ENCODE peak calls at places on chromosomes 11 and 22, in eight cellular contexts. E is CD8-positive, alpha-beta T cell; S is SK-N-SH; M is bronchial epithelial cell; L is H9; T is HCT116; N is heart left ventricle; B is kidney. Z is an unnamed sample.

GRCh38 chr22:47380692-47381091 is 618.2 kb downstream of the TBC1D22A start:
- DNase-seq in E (no peak), S (no peak), M (no peak), L (no peak), T (no peak), N (peak; percentile 16), B (peak; percentile 50), Z (no peak)

GRCh38 chr22:50507421-50507990 is at the start of gene LMF2:
- DNase-seq in E (peak; percentile 91), S (peak; percentile 98), M (peak; percentile 42), L (no peak), T (no peak), N (peak; percentile 95), B (peak; percentile 98), Z (peak; percentile 87)

GRCh38 chr11:113174862-113175261 is 139.5 kb upstream of the TTC12 start:
- DNase-seq in E (no peak), S (no peak), M (no peak), L (no peak), T (no peak), N (no peak), B (no peak), Z (no peak)

GRCh38 chr11:84993386-84993785 is 633.8 kb downstream of the DLG2 start:
- DNase-seq in E (no peak), S (no peak), M (peak; percentile 34), L (peak; percentile 58), T (peak; percentile 1), N (no peak), B (no peak), Z (no peak)

GRCh38 chr22:50675553-50676199 is 3.1 kb downstream of the SHANK3 start:
- DNase-seq in E (no peak), S (no peak), M (no peak), L (no peak), T (no peak), N (peak; percentile 6), B (no peak), Z (no peak)

GRCh38 chr11:45067966-45068365 is 78.5 kb upstream of the PRDM11 start:
- DNase-seq in E (no peak), S (no peak), M (no peak), L (no peak), T (no peak), N (no peak), B (no peak), Z (no peak)

GRCh38 chr11:127223633-127224032 is 223.1 kb upstream of the KIRREL3 start:
- DNase-seq in E (no peak), S (no peak), M (no peak), L (no peak), T (no peak), N (no peak), B (no peak), Z (no peak)

GRCh38 chr11:84905411-84905810 is 721.7 kb downstream of the DLG2 start:
- DNase-seq in E (no peak), S (no peak), M (peak; percentile 58), L (no peak), T (no peak), N (no peak), B (no peak), Z (no peak)

GRCh38 chr11:122176651-122177050 is 60.6 kb upstream of the BLID start:
- DNase-seq in E (no peak), S (no peak), M (peak; percentile 69), L (no peak), T (no peak), N (no peak), B (no peak), Z (no peak)

GRCh38 chr11:110778351-110778750 is 66.1 kb upstream of the ARHGAP20 start:
- DNase-seq in E (no peak), S (no peak), M (no peak), L (no peak), T (no peak), N (no peak), B (no peak), Z (no peak)

GRCh38 chr11:116931206-116931953 is 94.0 kb upstream of the APOA1 start:
- DNase-seq in E (peak; percentile 11), S (no peak), M (peak; percentile 71), L (no peak), T (no peak), N (no peak), B (no peak), Z (no peak)

GRCh38 chr11:45145421-45146071 is 893 bp upstream of the PRDM11 start:
- DNase-seq in E (no peak), S (no peak), M (peak; percentile 29), L (peak; percentile 87), T (no peak), N (peak; percentile 59), B (peak; percentile 82), Z (peak; percentile 14)

GRCh38 chr11:2166091-2166851 is 5.3 kb upstream of the INS start:
- DNase-seq in E (no peak), S (no peak), M (no peak), L (peak; percentile 69), T (no peak), N (no peak), B (no peak), Z (peak; percentile 29)

GRCh38 chr22:35266277-35266676 is 9.0 kb downstream of the HMGXB4 start:
- DNase-seq in E (no peak), S (no peak), M (no peak), L (no peak), T (no peak), N (no peak), B (no peak), Z (no peak)

GRCh38 chr11:9264381-9265210 is 554 bp downstream of the DENND5A start:
- DNase-seq in E (no peak), S (peak; percentile 60), M (peak; percentile 65), L (peak; percentile 39), T (no peak), N (peak; percentile 81), B (peak; percentile 84), Z (peak; percentile 30)

GRCh38 chr11:113623114-113623513 is 83.0 kb downstream of the TMPRSS5 start:
- DNase-seq in E (no peak), S (no peak), M (no peak), L (no peak), T (no peak), N (no peak), B (no peak), Z (no peak)

GRCh38 chr11:126162286-126163030 is 49.0 kb downstream of the RPUSD4 start:
- DNase-seq in E (no peak), S (no peak), M (no peak), L (no peak), T (no peak), N (no peak), B (no peak), Z (no peak)

GRCh38 chr11:102111011-102111786 is 952 bp downstream of the YAP1 start:
- DNase-seq in E (no peak), S (peak; percentile 50), M (peak; percentile 58), L (peak; percentile 91), T (no peak), N (peak; percentile 84), B (peak; percentile 93), Z (no peak)

GRCh38 chr11:34585870-34586654 is 34.8 kb upstream of the EHF start:
- DNase-seq in E (no peak), S (peak; percentile 33), M (peak; percentile 68), L (no peak), T (peak; percentile 56), N (no peak), B (no peak), Z (no peak)

GRCh38 chr22:19065929-19066328 is 56.3 kb downstream of the DGCR2 start:
- DNase-seq in E (no peak), S (no peak), M (no peak), L (no peak), T (no peak), N (no peak), B (no peak), Z (no peak)

DNA sequence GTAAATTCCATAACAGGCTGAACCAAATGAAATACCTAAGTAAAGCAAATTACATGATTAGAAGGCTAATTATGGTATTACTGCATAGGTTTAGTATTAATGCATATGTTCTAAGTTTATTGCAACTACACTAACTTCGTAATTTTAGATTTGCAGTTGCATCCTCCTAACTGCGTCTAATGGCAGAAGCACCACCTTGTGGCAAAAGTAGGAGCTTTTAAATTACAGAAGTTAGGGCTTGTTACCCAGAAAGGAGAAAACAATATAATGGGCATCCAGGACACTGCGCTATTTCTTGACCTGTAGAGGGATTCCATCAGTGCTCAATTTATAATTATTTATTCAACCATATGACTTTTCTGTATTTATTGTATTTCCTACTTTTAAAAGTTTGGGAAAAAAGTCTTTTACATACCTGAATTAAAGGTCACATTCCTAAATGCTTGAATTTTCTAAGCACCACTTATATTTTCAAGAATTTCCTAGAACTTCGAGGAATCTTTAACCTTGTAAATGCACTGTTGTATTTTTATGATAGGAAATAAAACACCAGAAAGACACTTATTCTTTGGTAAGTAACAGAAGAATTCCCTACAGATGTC is 16.3 kb upstream of the GPR83 start:
- DNase-seq in E (no peak), S (peak; percentile 26), M (peak; percentile 34), L (no peak), T (peak; percentile 2), N (no peak), B (no peak), Z (no peak)
- TF ChIP-seq CTCF in E (no peak), S (peak; percentile 73), M (peak; percentile 50), L (peak; percentile 70), T (peak; percentile 52), N (peak; percentile 65), B (peak; percentile 52), Z (no peak)

GRCh38 chr11:64518928-64519327 is 72.1 kb upstream of the SLC22A12 start:
- DNase-seq in E (no peak), S (no peak), M (no peak), L (no peak), T (no peak), N (no peak), B (no peak), Z (no peak)

GRCh38 chr11:64520013-64520412 is 71.0 kb upstream of the SLC22A12 start:
- DNase-seq in E (no peak), S (no peak), M (no peak), L (no peak), T (no peak), N (no peak), B (no peak), Z (no peak)

GRCh38 chr11:64519541-64519940 is 71.5 kb upstream of the SLC22A12 start:
- DNase-seq in E (no peak), S (no peak), M (peak; percentile 10), L (no peak), T (no peak), N (no peak), B (no peak), Z (no peak)

GRCh38 chr11:64514596-64514995 is 76.4 kb upstream of the SLC22A12 start:
- DNase-seq in E (no peak), S (no peak), M (no peak), L (no peak), T (no peak), N (no peak), B (no peak), Z (no peak)

GRCh38 chr11:64516226-64516625 is 74.8 kb upstream of the SLC22A12 start:
- DNase-seq in E (no peak), S (no peak), M (no peak), L (peak; percentile 52), T (no peak), N (no peak), B (no peak), Z (no peak)
- TF ChIP-seq CTCF in E (no peak), S (peak; percentile 19), M (no peak), L (peak; percentile 67), T (peak; percentile 41), N (no peak), B (no peak), Z (peak; percentile 25)

GRCh38 chr22:23856721-23857605 is 712 bp upstream of the SLC2A11 start:
- DNase-seq in E (no peak), S (peak; percentile 63), M (peak; percentile 17), L (peak; percentile 71), T (no peak), N (no peak), B (peak; percentile 78), Z (no peak)
- TF ChIP-seq CTCF in E (no peak), S (peak; percentile 22), M (no peak), L (peak; percentile 38), T (no peak), N (no peak), B (no peak), Z (no peak)

GRCh38 chr11:131889760-131890620 is 519.6 kb downstream of the NTM start:
- DNase-seq in E (no peak), S (no peak), M (no peak), L (no peak), T (no peak), N (no peak), B (no peak), Z (no peak)
- TF ChIP-seq CTCF in E (no peak), S (no peak), M (no peak), L (peak; percentile 42), T (no peak), N (no peak), B (no peak), Z (no peak)

Z was measured in natural killer cell.